ENCODE peak calls at places on chromosomes 13 and 19, in eight cellular contexts. G, B, Q, M, P, O, J and N are unnamed samples.
A peak's percentile ranks its signal among the peaks of the same experiment; 100 is the strongest.

GRCh38 chr13:93304868-93305613 is 78.4 kb downstream of the GPC6 start:
- DNase-seq in G (peak; percentile 71), Q (no peak), P (no peak), J (no peak), B (no peak), O (no peak), M (no peak), N (no peak)

GRCh38 chr19:14383556-14383897 is 2.3 kb downstream of the ADGRE5 start:
- DNase-seq in O (no peak), M (peak; percentile 55), Q (no peak), B (no peak), J (no peak), P (peak; percentile 59), G (no peak), N (no peak)

GRCh38 chr19:35988824-35989223 is 6.2 kb upstream of the SDHAF1 start:
- DNase-seq in B (no peak), J (no peak), Q (no peak), O (no peak), P (no peak), G (no peak), M (no peak), N (no peak)

GRCh38 chr13:69363360-69363759 is 744.3 kb upstream of the ATXN8OS start:
- DNase-seq in Q (no peak), M (no peak), P (no peak), J (no peak), O (no peak), B (no peak), G (no peak), N (no peak)

GRCh38 chr13:51311957-51312520 is 27.5 kb upstream of the SERPINE3 start:
- DNase-seq in Q (no peak), O (no peak), G (no peak), P (no peak), M (no peak), B (no peak), J (no peak), N (no peak)

GRCh38 chr19:10317045-10317856 is 1.4 kb upstream of the FDX2 start:
- DNase-seq in O (no peak), P (no peak), Q (no peak), J (no peak), M (no peak), B (no peak), G (no peak), N (no peak)

GRCh38 chr13:101579291-101579802 is 126.9 kb downstream of the ITGBL1 start:
- DNase-seq in Q (no peak), P (no peak), M (peak; percentile 25), B (no peak), O (no peak), J (no peak), G (no peak), N (no peak)

GRCh38 chr13:43153436-43154082 is 130.2 kb downstream of the DNAJC15 start:
- DNase-seq in P (no peak), G (no peak), O (no peak), M (peak; percentile 73), B (no peak), J (no peak), Q (no peak), N (no peak)

GRCh38 chr19:40283414-40284250 is 1.5 kb downstream of the AKT2 start:
- DNase-seq in G (no peak), Q (no peak), O (peak; percentile 82), P (no peak), J (no peak), B (no peak), M (no peak), N (no peak)

GRCh38 chr13:73365240-73365639 is 306.4 kb downstream of the KLF5 start:
- DNase-seq in M (no peak), B (no peak), G (no peak), J (no peak), Q (no peak), O (no peak), P (no peak), N (no peak)

GRCh38 chr13:50230365-50230978 is 215.2 kb downstream of the KCNRG start:
- DNase-seq in B (no peak), P (no peak), Q (no peak), J (no peak), O (no peak), M (peak; percentile 90), G (no peak), N (no peak)

GRCh38 chr19:28485300-28485699 is 727.7 kb downstream of the UQCRFS1 start:
- DNase-seq in B (peak; percentile 59), M (no peak), J (no peak), Q (no peak), P (peak; percentile 26), G (no peak), O (no peak), N (no peak)

GRCh38 chr19:43628646-43629326 is 9.4 kb upstream of the ZNF428 start:
- DNase-seq in B (no peak), J (no peak), Q (no peak), G (no peak), P (no peak), M (no peak), O (no peak), N (no peak)

GRCh38 chr13:71285700-71286099 is 581.3 kb downstream of the DACH1 start:
- DNase-seq in Q (no peak), P (no peak), O (no peak), G (peak; percentile 6), J (no peak), M (peak; percentile 1), B (no peak), N (no peak)

GRCh38 chr13:59823495-59823894 is 340.2 kb downstream of the DIAPH3 start:
- DNase-seq in M (peak; percentile 46), J (no peak), G (no peak), P (no peak), O (no peak), Q (no peak), B (no peak), N (no peak)

DNA sequence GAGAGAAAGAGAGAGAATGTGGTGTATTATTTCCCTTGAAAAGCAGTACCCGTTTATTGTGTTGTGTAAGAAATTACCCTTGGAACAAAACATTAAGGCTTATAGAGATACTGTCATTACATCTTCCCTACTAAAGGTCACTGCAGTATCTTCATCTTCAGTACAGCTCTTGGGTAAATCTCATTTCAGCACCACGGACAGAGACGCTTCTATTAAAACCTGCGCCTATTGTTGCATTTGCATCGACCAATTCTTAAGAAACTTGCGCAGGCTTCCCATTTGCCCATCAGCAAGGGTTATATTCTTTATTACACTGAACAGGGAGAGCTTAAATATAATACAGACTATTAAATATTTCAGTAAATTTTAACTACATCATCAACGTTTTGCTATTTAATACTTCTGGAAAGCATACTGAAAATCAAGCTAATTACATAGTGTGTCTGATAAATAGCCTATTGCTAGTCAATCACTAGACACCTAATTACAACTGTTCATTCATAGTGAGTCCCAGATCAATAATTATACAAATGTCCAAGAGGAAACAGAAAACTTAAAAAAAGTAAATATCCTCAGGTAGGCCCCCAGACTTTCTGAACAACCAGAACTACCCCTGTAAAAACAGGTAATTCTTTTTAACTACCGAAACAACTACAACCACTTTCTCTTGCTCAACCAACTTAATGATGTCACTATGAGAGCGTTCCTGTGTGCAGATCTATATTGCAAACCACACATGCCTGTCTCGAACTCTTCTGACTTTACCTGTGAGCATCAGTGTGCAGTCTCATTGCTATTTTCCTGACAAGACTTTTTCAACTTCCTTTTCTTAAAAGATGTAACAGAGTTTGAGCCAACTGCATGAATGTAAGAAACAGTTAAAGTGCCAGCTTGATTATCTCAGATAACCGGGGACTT is 350.5 kb downstream of the LIG4 start:
- DNase-seq in M (peak; percentile 80), Q (no peak), B (no peak), J (peak; percentile 65), G (peak; percentile 90), P (no peak), O (no peak), N (no peak)
- H3K27me3 ChIP-seq in M (peaks cover 39% of the 10 kb centered on the region), Q (no peaks in the 10 kb centered on the region), B (no peaks in the 10 kb centered on the region), J (no peaks in the 10 kb centered on the region), G (peaks cover 44% of the 10 kb centered on the region), P (peaks cover 19% of the 10 kb centered on the region), O (no peaks in the 10 kb centered on the region), N (peaks cover 15% of the 10 kb centered on the region)

GRCh38 chr19:7691497-7691896 is 10.4 kb downstream of the FCER2 start:
- DNase-seq in G (no peak), Q (no peak), J (no peak), B (no peak), O (no peak), M (no peak), P (no peak), N (no peak)
- H3K4me1 ChIP-seq in G (no peaks in the 10 kb centered on the region), Q (no peaks in the 10 kb centered on the region), J (no peaks in the 10 kb centered on the region), B (no peaks in the 10 kb centered on the region), O (no peaks in the 10 kb centered on the region), M (no peaks in the 10 kb centered on the region), P (no peaks in the 10 kb centered on the region), N (no peaks in the 10 kb centered on the region)

GRCh38 chr19:58354478-58355030 is 1.3 kb upstream of the A1BG start:
- DNase-seq in Q (no peak), P (no peak), O (no peak), J (no peak), G (no peak), M (no peak), B (peak; percentile 9), N (no peak)

GRCh38 chr19:58355215-58355796 is 2.0 kb upstream of the A1BG start:
- DNase-seq in Q (no peak), J (no peak), G (no peak), M (no peak), P (no peak), B (no peak), O (no peak), N (no peak)

GRCh38 chr19:58356971-58357797 is 3.9 kb upstream of the A1BG start:
- DNase-seq in M (peak; percentile 53), J (no peak), O (no peak), G (peak; percentile 59), B (peak; percentile 15), Q (no peak), P (no peak), N (no peak)

GRCh38 chr19:58356236-58356970 is 3.1 kb upstream of the A1BG start:
- DNase-seq in B (no peak), O (no peak), Q (no peak), M (peak; percentile 65), J (no peak), P (no peak), G (peak; percentile 82), N (no peak)

DNA sequence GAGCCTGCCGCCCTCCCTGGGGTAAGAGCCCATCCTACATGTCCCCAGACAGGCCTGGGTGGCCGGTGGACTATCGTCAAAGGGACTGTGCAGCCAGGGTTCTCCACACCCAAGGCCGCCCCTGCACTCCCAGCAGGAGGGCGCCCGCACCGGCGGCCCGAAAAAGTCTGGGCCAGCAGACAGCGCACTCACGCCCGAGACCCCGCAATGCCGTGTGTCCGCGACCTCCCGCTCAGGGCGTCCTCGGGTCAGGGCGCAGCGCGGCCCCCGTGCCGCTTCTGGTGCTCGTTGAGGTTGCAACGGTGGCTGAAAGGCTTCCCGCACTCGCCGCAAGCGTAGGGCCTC is 2.6 kb upstream of the A1BG start:
- DNase-seq in Q (no peak), J (no peak), G (no peak), P (no peak), M (no peak), B (no peak), O (no peak), N (no peak)
- H3K4me3 ChIP-seq in Q (peak overlapping the region; percentile 32), J (peak overlapping the region; percentile 49), G (peak overlapping the region; percentile 52), P (peak overlapping the region; percentile 58), M (no peak overlapping the region), B (no peak overlapping the region), O (no peak overlapping the region), N (peak overlapping the region; percentile 59)

DNA sequence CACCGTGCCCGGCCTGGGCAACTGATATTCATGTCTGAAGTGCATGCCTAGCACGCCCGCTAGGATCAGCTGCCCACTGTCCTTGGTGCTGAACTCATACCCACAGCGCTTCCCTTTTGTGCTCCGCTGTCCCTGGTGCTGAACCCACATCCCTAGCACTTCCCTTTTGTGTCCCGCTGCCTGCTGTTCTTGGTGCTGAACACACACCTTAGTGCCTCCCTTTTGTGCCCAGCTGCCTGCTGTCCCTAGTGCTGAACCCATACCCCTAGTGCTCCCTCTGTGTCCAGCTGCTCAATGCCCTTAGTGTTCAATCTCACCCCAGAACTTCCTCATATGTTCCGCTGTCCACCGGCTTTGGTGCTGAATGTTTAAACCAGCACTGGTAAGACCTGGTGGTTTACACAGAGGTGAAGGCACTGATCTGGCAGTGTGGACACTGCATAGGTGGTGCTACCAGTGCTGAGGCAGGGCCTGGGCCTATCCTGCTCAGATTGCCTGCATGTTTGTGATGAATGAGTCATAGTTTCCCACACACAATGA is 26.3 kb upstream of the SIGLEC11 start:
- DNase-seq in O (peak; percentile 93), M (peak; percentile 96), B (peak; percentile 95), P (peak; percentile 89), G (peak; percentile 99), J (peak; percentile 96), Q (peak; percentile 90), N (peak; percentile 88)
- H3K27me3 ChIP-seq in O (no peaks in the 10 kb centered on the region), M (no peaks in the 10 kb centered on the region), B (no peaks in the 10 kb centered on the region), P (no peaks in the 10 kb centered on the region), G (no peaks in the 10 kb centered on the region), J (no peaks in the 10 kb centered on the region), Q (no peaks in the 10 kb centered on the region), N (no peaks in the 10 kb centered on the region)